ENCODE peak calls at places on chromosomes 6 and 20, in eight cellular contexts. One of them, this sample, is unnamed.

GRCh38 chr6:143449731-143450452 is 603 bp downstream of the ADAT2 start:
- DNase-seq in GM13977: no peak
- DNase-seq in A549: peak
- DNase-seq in choroid plexus epithelial cell: peak
- DNase-seq in fibroblast of the aortic adventitia: peak
- DNase-seq in progenitor cell of endocrine pancreas: peak
- DNase-seq in Calu3: peak
- DNase-seq in NB4: peak
- DNase-seq in this sample: no peak

GRCh38 chr20:19449051-19449450 is 236.6 kb downstream of the SLC24A3 start:
- DNase-seq in NB4: no peak
- DNase-seq in A549: no peak
- DNase-seq in Calu3: no peak
- DNase-seq in progenitor cell of endocrine pancreas: no peak
- DNase-seq in choroid plexus epithelial cell: peak
- DNase-seq in GM13977: no peak
- DNase-seq in fibroblast of the aortic adventitia: no peak
- DNase-seq in this sample: no peak

GRCh38 chr6:109336221-109336955 is 45.9 kb downstream of the CD164 start:
- DNase-seq in progenitor cell of endocrine pancreas: no peak
- DNase-seq in Calu3: peak
- DNase-seq in choroid plexus epithelial cell: peak
- DNase-seq in fibroblast of the aortic adventitia: peak
- DNase-seq in GM13977: no peak
- DNase-seq in NB4: no peak
- DNase-seq in A549: peak
- DNase-seq in this sample: no peak

GRCh38 chr20:64080013-64080812 is at the start of gene OPRL1:
- DNase-seq in fibroblast of the aortic adventitia: no peak
- DNase-seq in GM13977: no peak
- DNase-seq in A549: no peak
- DNase-seq in NB4: no peak
- DNase-seq in progenitor cell of endocrine pancreas: no peak
- DNase-seq in choroid plexus epithelial cell: no peak
- DNase-seq in Calu3: no peak
- DNase-seq in this sample: no peak

GRCh38 chr6:27836080-27836782 is 76.0 kb downstream of the OR2B2 start:
- DNase-seq in choroid plexus epithelial cell: no peak
- DNase-seq in Calu3: no peak
- DNase-seq in NB4: peak
- DNase-seq in fibroblast of the aortic adventitia: no peak
- DNase-seq in A549: no peak
- DNase-seq in progenitor cell of endocrine pancreas: no peak
- DNase-seq in GM13977: no peak
- DNase-seq in this sample: no peak

GRCh38 chr20:59751075-59751711 is 146.9 kb downstream of the PHACTR3 start:
- DNase-seq in choroid plexus epithelial cell: peak
- DNase-seq in Calu3: peak
- DNase-seq in GM13977: peak
- DNase-seq in NB4: peak
- DNase-seq in A549: peak
- DNase-seq in progenitor cell of endocrine pancreas: peak
- DNase-seq in fibroblast of the aortic adventitia: peak
- DNase-seq in this sample: peak

GRCh38 chr6:63319911-63320310 is at the start of gene LGSN:
- DNase-seq in fibroblast of the aortic adventitia: no peak
- DNase-seq in GM13977: no peak
- DNase-seq in progenitor cell of endocrine pancreas: no peak
- DNase-seq in Calu3: no peak
- DNase-seq in A549: no peak
- DNase-seq in NB4: no peak
- DNase-seq in choroid plexus epithelial cell: no peak
- DNase-seq in this sample: no peak

GRCh38 chr6:148885154-148885870 is 138.5 kb downstream of the UST start:
- DNase-seq in Calu3: no peak
- DNase-seq in NB4: no peak
- DNase-seq in choroid plexus epithelial cell: no peak
- DNase-seq in GM13977: no peak
- DNase-seq in fibroblast of the aortic adventitia: peak
- DNase-seq in A549: no peak
- DNase-seq in progenitor cell of endocrine pancreas: no peak
- DNase-seq in this sample: no peak

GRCh38 chr6:54916858-54917257 is 70.3 kb downstream of the FAM83B start:
- DNase-seq in progenitor cell of endocrine pancreas: no peak
- DNase-seq in Calu3: no peak
- DNase-seq in A549: peak
- DNase-seq in GM13977: no peak
- DNase-seq in choroid plexus epithelial cell: no peak
- DNase-seq in fibroblast of the aortic adventitia: no peak
- DNase-seq in NB4: no peak
- DNase-seq in this sample: no peak

GRCh38 chr20:46073443-46073842 is 16.3 kb downstream of the NCOA5 start:
- DNase-seq in NB4: no peak
- DNase-seq in Calu3: no peak
- DNase-seq in fibroblast of the aortic adventitia: peak
- DNase-seq in choroid plexus epithelial cell: no peak
- DNase-seq in A549: no peak
- DNase-seq in progenitor cell of endocrine pancreas: no peak
- DNase-seq in GM13977: no peak
- DNase-seq in this sample: no peak

GRCh38 chr6:5205877-5206840 is 54.6 kb downstream of the LYRM4 start:
- DNase-seq in GM13977: no peak
- DNase-seq in choroid plexus epithelial cell: peak
- DNase-seq in NB4: peak
- DNase-seq in Calu3: peak
- DNase-seq in A549: peak
- DNase-seq in fibroblast of the aortic adventitia: peak
- DNase-seq in progenitor cell of endocrine pancreas: no peak
- DNase-seq in this sample: no peak

GRCh38 chr20:46967647-46968046 is 73.0 kb downstream of the EYA2 start:
- DNase-seq in progenitor cell of endocrine pancreas: no peak
- DNase-seq in A549: no peak
- DNase-seq in choroid plexus epithelial cell: no peak
- DNase-seq in Calu3: no peak
- DNase-seq in NB4: no peak
- DNase-seq in GM13977: no peak
- DNase-seq in fibroblast of the aortic adventitia: no peak
- DNase-seq in this sample: no peak

DNA sequence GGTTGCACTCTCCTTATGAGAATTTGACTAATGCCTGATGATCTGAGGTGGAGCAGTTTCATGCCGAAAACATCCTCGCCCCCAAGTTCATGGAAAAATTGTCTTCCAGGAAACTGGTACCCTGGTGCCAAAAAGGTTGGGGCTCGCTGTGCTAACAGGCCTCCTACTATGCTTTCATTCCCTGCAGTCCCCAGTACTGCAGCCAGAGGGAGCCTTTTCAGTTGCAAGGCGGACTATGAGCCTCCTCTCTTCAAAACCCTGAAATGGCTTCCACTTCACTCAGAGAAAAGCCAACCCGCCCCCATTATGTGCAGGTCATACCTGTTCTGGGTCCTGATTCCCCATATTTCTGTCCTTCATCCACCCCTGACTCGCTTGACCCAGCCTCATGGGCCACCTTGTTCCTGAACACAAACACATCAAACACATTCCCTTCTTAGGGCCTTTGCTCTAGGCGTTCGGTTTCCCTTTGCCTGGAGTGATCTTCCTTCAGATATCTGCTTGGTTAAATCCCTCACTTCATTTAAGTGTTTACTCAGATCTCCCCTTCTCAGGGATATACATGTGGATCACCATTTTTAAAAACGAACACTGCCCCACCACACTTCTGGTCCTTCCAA is 173.7 kb downstream of the PHACTR1 start:
- DNase-seq in progenitor cell of endocrine pancreas: no peak
- DNase-seq in fibroblast of the aortic adventitia: no peak
- DNase-seq in GM13977: no peak
- DNase-seq in Calu3: peak
- DNase-seq in NB4: peak
- DNase-seq in choroid plexus epithelial cell: peak
- DNase-seq in A549: peak
- DNase-seq in this sample: no peak
- TF ChIP-seq CTCF in progenitor cell of endocrine pancreas: peak
- TF ChIP-seq CTCF in fibroblast of the aortic adventitia: peak
- TF ChIP-seq CTCF in GM13977: peak
- TF ChIP-seq CTCF in Calu3: peak
- TF ChIP-seq CTCF in NB4: peak
- TF ChIP-seq CTCF in choroid plexus epithelial cell: peak
- TF ChIP-seq CTCF in A549: peak
- TF ChIP-seq CTCF in this sample: peak

DNA sequence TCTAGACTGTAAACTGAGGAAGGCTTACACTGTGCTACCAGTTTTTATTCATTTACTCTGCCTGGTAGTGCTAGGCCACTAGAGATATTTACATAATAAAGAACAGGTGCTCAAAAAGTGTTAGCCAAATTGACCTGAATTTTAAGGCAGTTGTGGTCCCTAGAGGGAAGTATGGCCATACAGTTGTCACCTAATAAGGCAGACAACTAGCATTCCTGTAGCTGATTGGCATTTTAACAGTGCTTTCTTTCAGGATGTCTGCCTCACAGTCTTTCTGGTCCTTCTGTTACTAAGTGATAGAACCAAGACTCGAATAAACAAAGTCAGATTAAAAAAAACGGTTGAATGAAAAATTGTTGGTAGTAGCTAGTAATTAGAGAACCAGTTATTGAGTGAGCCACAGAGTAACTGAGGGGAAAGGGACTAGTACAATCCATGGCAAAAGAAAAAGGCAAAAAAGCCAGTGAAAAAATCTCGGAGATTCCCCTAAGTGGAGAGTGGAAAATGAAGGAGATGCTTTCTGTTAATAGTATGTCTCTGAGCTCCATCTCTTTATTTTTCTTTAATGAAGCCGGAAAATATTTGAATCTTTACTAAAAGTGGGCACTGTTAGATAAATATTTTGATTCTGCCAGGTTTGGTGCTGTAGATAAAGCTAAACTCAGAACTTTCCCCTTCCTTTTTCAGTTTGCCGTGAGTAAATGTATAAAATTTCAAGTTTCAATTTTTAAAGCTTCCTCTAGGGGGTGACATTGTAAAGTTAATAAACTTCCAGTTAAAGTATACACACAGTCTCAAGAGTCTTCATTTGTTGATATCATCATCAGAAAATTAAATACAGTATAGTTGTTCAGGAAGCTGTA is 9.1 kb downstream of the VTA1 start:
- DNase-seq in Calu3: no peak
- DNase-seq in progenitor cell of endocrine pancreas: no peak
- DNase-seq in A549: peak
- DNase-seq in fibroblast of the aortic adventitia: peak
- DNase-seq in GM13977: no peak
- DNase-seq in NB4: peak
- DNase-seq in choroid plexus epithelial cell: peak
- DNase-seq in this sample: no peak
- TF ChIP-seq CTCF in Calu3: no peak
- TF ChIP-seq CTCF in progenitor cell of endocrine pancreas: peak
- TF ChIP-seq CTCF in A549: peak
- TF ChIP-seq CTCF in fibroblast of the aortic adventitia: peak
- TF ChIP-seq CTCF in GM13977: peak
- TF ChIP-seq CTCF in NB4: no peak
- TF ChIP-seq CTCF in choroid plexus epithelial cell: peak
- TF ChIP-seq CTCF in this sample: peak

GRCh38 chr6:7899889-7900213 is 10.7 kb downstream of the TXNDC5 start:
- DNase-seq in A549: no peak
- DNase-seq in NB4: no peak
- DNase-seq in choroid plexus epithelial cell: no peak
- DNase-seq in Calu3: no peak
- DNase-seq in progenitor cell of endocrine pancreas: no peak
- DNase-seq in GM13977: no peak
- DNase-seq in fibroblast of the aortic adventitia: no peak
- DNase-seq in this sample: no peak

GRCh38 chr6:7900621-7901020 is 10.0 kb downstream of the TXNDC5 start:
- DNase-seq in NB4: no peak
- DNase-seq in Calu3: no peak
- DNase-seq in GM13977: no peak
- DNase-seq in fibroblast of the aortic adventitia: no peak
- DNase-seq in progenitor cell of endocrine pancreas: no peak
- DNase-seq in A549: no peak
- DNase-seq in choroid plexus epithelial cell: no peak
- DNase-seq in this sample: no peak

GRCh38 chr6:7897461-7898192 is 13.0 kb downstream of the TXNDC5 start:
- DNase-seq in GM13977: peak
- DNase-seq in NB4: no peak
- DNase-seq in Calu3: no peak
- DNase-seq in fibroblast of the aortic adventitia: no peak
- DNase-seq in choroid plexus epithelial cell: no peak
- DNase-seq in progenitor cell of endocrine pancreas: no peak
- DNase-seq in A549: no peak
- DNase-seq in this sample: no peak

GRCh38 chr6:7901056-7901455 is 9.5 kb downstream of the TXNDC5 start:
- DNase-seq in A549: no peak
- DNase-seq in fibroblast of the aortic adventitia: no peak
- DNase-seq in choroid plexus epithelial cell: no peak
- DNase-seq in GM13977: no peak
- DNase-seq in NB4: no peak
- DNase-seq in Calu3: no peak
- DNase-seq in progenitor cell of endocrine pancreas: no peak
- DNase-seq in this sample: no peak

DNA sequence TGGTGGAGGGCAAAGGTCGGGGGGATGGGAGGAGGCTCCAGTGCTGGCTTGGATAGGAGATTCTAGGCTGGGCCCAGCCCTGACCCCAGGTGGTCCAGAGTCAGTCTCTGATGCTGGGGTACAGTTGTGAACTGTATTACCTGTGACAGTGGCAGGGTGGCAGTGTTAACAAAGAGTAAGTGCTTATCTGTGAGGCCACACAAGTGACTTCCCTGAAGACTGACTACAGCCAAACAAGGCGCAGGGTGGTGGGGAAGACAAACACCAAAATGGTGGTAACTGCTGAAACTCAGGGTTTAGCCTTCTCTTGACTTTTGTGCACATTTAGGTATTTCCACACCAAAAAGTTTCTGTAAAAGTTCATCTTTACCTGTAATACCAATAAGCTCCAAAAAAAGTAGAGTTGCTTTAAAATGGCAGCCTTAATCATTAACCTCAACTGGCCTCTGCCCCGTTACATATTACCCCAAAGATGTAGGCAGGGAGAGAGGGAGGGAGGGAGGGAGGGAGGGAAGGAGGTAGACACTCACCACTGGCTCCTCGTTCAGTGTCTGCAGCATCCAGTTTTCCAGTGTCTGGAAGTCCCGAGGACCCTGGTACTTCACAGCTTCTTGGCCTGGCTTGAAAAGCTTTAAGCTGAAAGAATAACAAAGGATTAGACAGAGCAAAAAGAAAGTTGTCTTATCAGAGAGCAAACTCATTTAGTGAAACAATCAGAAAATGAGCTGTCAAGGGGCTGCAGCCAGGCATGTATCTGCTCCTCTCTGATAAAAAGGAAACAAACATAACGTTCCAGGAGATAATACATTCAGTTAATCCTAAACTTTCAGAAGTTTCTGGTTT is 11.3 kb downstream of the TXNDC5 start:
- DNase-seq in fibroblast of the aortic adventitia: no peak
- DNase-seq in A549: peak
- DNase-seq in choroid plexus epithelial cell: no peak
- DNase-seq in progenitor cell of endocrine pancreas: no peak
- DNase-seq in Calu3: peak
- DNase-seq in GM13977: peak
- DNase-seq in NB4: peak
- DNase-seq in this sample: no peak
- TF ChIP-seq CTCF in fibroblast of the aortic adventitia: no peak
- TF ChIP-seq CTCF in A549: peak
- TF ChIP-seq CTCF in choroid plexus epithelial cell: peak
- TF ChIP-seq CTCF in progenitor cell of endocrine pancreas: peak
- TF ChIP-seq CTCF in Calu3: no peak
- TF ChIP-seq CTCF in GM13977: peak
- TF ChIP-seq CTCF in NB4: no peak
- TF ChIP-seq CTCF in this sample: no peak

GRCh38 chr6:2766767-2767314 is 1.6 kb downstream of the WRNIP1 start:
- DNase-seq in Calu3: no peak
- DNase-seq in GM13977: no peak
- DNase-seq in progenitor cell of endocrine pancreas: no peak
- DNase-seq in choroid plexus epithelial cell: no peak
- DNase-seq in fibroblast of the aortic adventitia: peak
- DNase-seq in NB4: no peak
- DNase-seq in A549: no peak
- DNase-seq in this sample: no peak
- TF ChIP-seq CTCF in Calu3: no peak
- TF ChIP-seq CTCF in GM13977: no peak
- TF ChIP-seq CTCF in progenitor cell of endocrine pancreas: no peak
- TF ChIP-seq CTCF in choroid plexus epithelial cell: peak
- TF ChIP-seq CTCF in fibroblast of the aortic adventitia: no peak
- TF ChIP-seq CTCF in NB4: no peak
- TF ChIP-seq CTCF in A549: no peak
- TF ChIP-seq CTCF in this sample: peak

This sample was measured in type B pancreatic cell.